ENCODE peak calls at places on chromosomes 12 and 14, in four cellular contexts. D is CD8-positive, alpha-beta T cell; A is activated CD8-positive, alpha-beta T cell treated with anti-CD3 and anti-CD28 coated beads for 36 hours; L is cardiac fibroblast. C is an unnamed sample.

GRCh38 chr12:24582954-24583601 is 365.8 kb downstream of the BCAT1 start:
- DNase-seq in L (no peak), D (no peak), A (no peak), C (no peak)

GRCh38 chr12:101570022-101570421 is 24.7 kb upstream of the MYBPC1 start:
- DNase-seq in L (peak), A (no peak), D (no peak), C (no peak)

GRCh38 chr12:53468286-53468685 is 16.4 kb downstream of the PCBP2 start:
- DNase-seq in A (no peak), L (no peak), D (no peak), C (no peak)

GRCh38 chr14:101953151-101953550 is 11.2 kb upstream of the DYNC1H1 start:
- DNase-seq in L (no peak), D (no peak), A (no peak), C (no peak)

GRCh38 chr12:22321620-22322019 is 12.9 kb downstream of the ST8SIA1 start:
- DNase-seq in L (peak), D (no peak), A (peak), C (no peak)

GRCh38 chr12:104742551-104742961 is 215.5 kb downstream of the SLC41A2 start:
- DNase-seq in A (no peak), D (no peak), L (no peak), C (no peak)

GRCh38 chr14:89146291-89146690 is 270.7 kb downstream of the FOXN3 start:
- DNase-seq in A (no peak), L (no peak), D (no peak), C (no peak)

GRCh38 chr14:53517276-53517960 is 364.3 kb upstream of the DDHD1 start:
- DNase-seq in L (no peak), D (no peak), A (no peak), C (no peak)

GRCh38 chr14:95316826-95317225 is 2.9 kb downstream of the CLMN start:
- DNase-seq in A (no peak), D (no peak), L (no peak), C (no peak)

GRCh38 chr14:89540830-89541470 is 123.9 kb upstream of the FOXN3 start:
- DNase-seq in L (peak), A (no peak), D (no peak), C (no peak)

DNA sequence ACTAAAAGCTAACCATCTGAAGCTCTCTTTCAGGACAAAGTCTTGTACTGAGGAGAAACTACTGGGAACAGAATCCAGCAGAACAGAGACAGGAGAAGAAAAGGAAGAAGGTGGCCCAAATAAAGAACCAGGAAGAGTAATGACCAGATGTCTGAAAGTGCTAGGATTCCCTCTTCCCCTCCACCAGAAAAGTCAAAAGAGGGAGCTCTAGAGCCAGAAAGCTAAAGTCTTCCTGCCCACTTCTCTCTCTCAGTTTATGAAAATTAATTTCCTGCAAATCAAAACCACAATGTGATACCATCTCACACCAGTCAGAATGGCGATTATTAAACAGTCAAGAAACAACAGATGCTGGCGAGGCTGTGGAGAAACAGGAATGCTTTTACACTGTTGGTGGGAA is 47.2 kb downstream of the SPPL3 start:
- DNase-seq in L (no peak), A (no peak), D (no peak), C (no peak)
- TF ChIP-seq CTCF in L (peak), A (peak), D (no peak), C (peak)

DNA sequence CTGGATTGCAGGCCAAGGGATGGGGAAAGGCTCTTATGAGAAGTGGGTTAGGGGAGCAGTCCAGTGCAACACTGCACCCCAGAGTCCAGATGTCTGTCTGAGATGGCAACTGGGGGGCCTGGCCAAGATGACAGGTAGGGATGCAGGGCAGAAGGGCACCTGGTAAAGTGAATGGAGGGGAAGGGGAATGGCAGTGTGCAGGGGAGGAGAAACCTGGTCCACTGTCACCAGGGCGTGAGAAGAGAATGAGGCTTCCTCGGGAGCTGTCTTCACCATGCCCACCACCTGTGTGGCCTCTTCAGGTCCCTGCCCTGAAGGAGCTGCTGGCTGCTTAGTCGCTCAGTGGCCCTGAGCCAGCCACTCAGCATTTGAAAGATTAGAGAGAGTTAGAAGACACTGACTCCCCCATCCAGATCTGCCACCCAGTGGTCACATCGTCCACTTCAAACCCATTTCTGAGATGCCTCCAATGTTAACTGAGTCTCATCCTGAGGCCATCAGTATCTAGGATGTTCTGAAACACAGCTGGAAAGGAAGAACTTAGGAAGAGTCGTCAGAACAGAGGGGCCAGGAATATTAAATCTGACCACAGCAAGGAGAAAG is 57.3 kb downstream of the PLEKHG3 start:
- DNase-seq in A (no peak), D (no peak), L (no peak), C (no peak)
- TF ChIP-seq CTCF in A (no peak), D (no peak), L (no peak), C (no peak)

GRCh38 chr12:59164991-59165718 is 244.9 kb upstream of the LRIG3 start:
- DNase-seq in L (peak), A (no peak), D (no peak), C (no peak)
- TF ChIP-seq CTCF in L (peak), A (no peak), D (no peak), C (peak)

DNA sequence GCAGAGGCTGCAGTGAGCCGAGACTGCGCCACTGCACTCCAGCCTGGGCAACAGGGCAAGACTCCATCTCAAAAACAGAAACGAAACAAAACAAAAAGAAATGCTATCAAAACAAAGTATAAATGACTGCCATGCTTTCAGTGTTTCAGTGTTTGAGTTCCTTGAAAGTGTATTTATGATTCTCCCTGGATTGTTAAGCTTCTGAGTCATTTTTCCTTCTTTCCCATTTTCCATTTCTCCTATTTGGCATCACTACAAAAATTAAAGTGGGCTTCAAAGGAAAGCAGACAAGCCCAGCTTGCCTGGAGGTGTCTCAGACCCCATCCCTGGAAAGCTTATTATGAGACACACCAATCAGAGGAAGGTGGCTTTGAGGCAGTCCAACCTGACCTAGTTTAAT is 35.1 kb downstream of the NIN start:
- DNase-seq in A (no peak), L (no peak), D (no peak), C (no peak)
- TF ChIP-seq CTCF in A (no peak), L (no peak), D (no peak), C (no peak)

DNA sequence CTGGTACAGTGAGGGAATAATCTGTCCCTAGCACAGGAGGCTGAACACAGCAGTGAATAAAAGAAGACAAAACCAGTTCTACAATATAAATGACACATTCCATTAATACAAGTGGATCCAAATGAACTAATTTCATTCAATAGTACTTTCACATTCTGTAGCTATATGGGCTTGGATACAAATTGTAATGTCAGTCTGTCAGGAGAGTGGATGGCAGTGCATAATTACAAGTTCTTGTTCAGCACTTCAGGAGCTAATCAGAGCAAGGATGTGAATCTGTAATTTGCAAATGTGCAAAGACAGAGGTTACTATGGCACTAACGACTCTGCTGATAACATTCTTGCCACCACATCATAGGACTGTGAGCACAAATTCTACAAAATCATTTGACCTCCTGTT is 697.9 kb downstream of the DIO2 start:
- DNase-seq in D (no peak), A (no peak), L (no peak), C (no peak)
- TF ChIP-seq CTCF in D (no peak), A (no peak), L (no peak), C (no peak)

C was measured in GM13977.